ENCODE peak calls at places on chromosome 3, in four cellular contexts. One of them, this sample, is unnamed.

GRCh38 chr3:132210476-132211346 is 106.5 kb upstream of the ACP3 start:
- DNase-seq in spleen: no peak
- DNase-seq in ACHN: peak; percentile 19
- DNase-seq in activated CD4-positive, alpha-beta T cell treated with anti-CD3 and anti-CD28 coated beads for 1 hour: no peak
- DNase-seq in this sample: peak; percentile 9

GRCh38 chr3:58074997-58075396 is 66.8 kb downstream of the FLNB start:
- DNase-seq in ACHN: no peak
- DNase-seq in activated CD4-positive, alpha-beta T cell treated with anti-CD3 and anti-CD28 coated beads for 1 hour: no peak
- DNase-seq in spleen: no peak
- DNase-seq in this sample: no peak

GRCh38 chr3:187960820-187961219 is 193.1 kb upstream of the LPP start:
- DNase-seq in spleen: no peak
- DNase-seq in activated CD4-positive, alpha-beta T cell treated with anti-CD3 and anti-CD28 coated beads for 1 hour: no peak
- DNase-seq in ACHN: no peak
- DNase-seq in this sample: no peak

GRCh38 chr3:188559856-188560255 is 405.9 kb downstream of the LPP start:
- DNase-seq in spleen: no peak
- DNase-seq in activated CD4-positive, alpha-beta T cell treated with anti-CD3 and anti-CD28 coated beads for 1 hour: no peak
- DNase-seq in ACHN: no peak
- DNase-seq in this sample: no peak

GRCh38 chr3:55089211-55089610 is 161.4 kb upstream of the LRTM1 start:
- DNase-seq in ACHN: no peak
- DNase-seq in activated CD4-positive, alpha-beta T cell treated with anti-CD3 and anti-CD28 coated beads for 1 hour: no peak
- DNase-seq in spleen: no peak
- DNase-seq in this sample: no peak

GRCh38 chr3:189947948-189948723 is 172.6 kb downstream of the P3H2 start:
- DNase-seq in activated CD4-positive, alpha-beta T cell treated with anti-CD3 and anti-CD28 coated beads for 1 hour: no peak
- DNase-seq in spleen: no peak
- DNase-seq in ACHN: peak; percentile 47
- DNase-seq in this sample: peak; percentile 23

GRCh38 chr3:139357899-139358298 is 14.1 kb downstream of the MRPS22 start:
- DNase-seq in ACHN: no peak
- DNase-seq in spleen: no peak
- DNase-seq in activated CD4-positive, alpha-beta T cell treated with anti-CD3 and anti-CD28 coated beads for 1 hour: no peak
- DNase-seq in this sample: no peak

GRCh38 chr3:14431556-14431927 is 29.1 kb downstream of the SLC6A6 start:
- DNase-seq in spleen: peak; percentile 90
- DNase-seq in ACHN: no peak
- DNase-seq in activated CD4-positive, alpha-beta T cell treated with anti-CD3 and anti-CD28 coated beads for 1 hour: no peak
- DNase-seq in this sample: no peak

GRCh38 chr3:120160050-120160449 is 65.8 kb upstream of the GSK3B start:
- DNase-seq in ACHN: peak; percentile 54
- DNase-seq in activated CD4-positive, alpha-beta T cell treated with anti-CD3 and anti-CD28 coated beads for 1 hour: no peak
- DNase-seq in spleen: no peak
- DNase-seq in this sample: peak; percentile 35

GRCh38 chr3:155876537-155876936 is 6.1 kb downstream of the GMPS start:
- DNase-seq in spleen: no peak
- DNase-seq in activated CD4-positive, alpha-beta T cell treated with anti-CD3 and anti-CD28 coated beads for 1 hour: no peak
- DNase-seq in ACHN: no peak
- DNase-seq in this sample: no peak

GRCh38 chr3:38348903-38349302 is 2.3 kb downstream of the XYLB start:
- DNase-seq in ACHN: no peak
- DNase-seq in activated CD4-positive, alpha-beta T cell treated with anti-CD3 and anti-CD28 coated beads for 1 hour: no peak
- DNase-seq in spleen: no peak
- DNase-seq in this sample: peak; percentile 60

GRCh38 chr3:142224482-142225072 is 808 bp downstream of the GK5 start:
- DNase-seq in spleen: no peak
- DNase-seq in ACHN: no peak
- DNase-seq in activated CD4-positive, alpha-beta T cell treated with anti-CD3 and anti-CD28 coated beads for 1 hour: no peak
- DNase-seq in this sample: no peak

GRCh38 chr3:102174832-102175374 is 259.9 kb upstream of the ZPLD1 start:
- DNase-seq in activated CD4-positive, alpha-beta T cell treated with anti-CD3 and anti-CD28 coated beads for 1 hour: no peak
- DNase-seq in ACHN: no peak
- DNase-seq in spleen: no peak
- DNase-seq in this sample: no peak

GRCh38 chr3:100155590-100155989 is 41.3 kb upstream of the FILIP1L start:
- DNase-seq in ACHN: no peak
- DNase-seq in spleen: no peak
- DNase-seq in activated CD4-positive, alpha-beta T cell treated with anti-CD3 and anti-CD28 coated beads for 1 hour: no peak
- DNase-seq in this sample: no peak

GRCh38 chr3:137641879-137642278 is 122.2 kb upstream of the SOX14 start:
- DNase-seq in activated CD4-positive, alpha-beta T cell treated with anti-CD3 and anti-CD28 coated beads for 1 hour: no peak
- DNase-seq in spleen: no peak
- DNase-seq in ACHN: no peak
- DNase-seq in this sample: no peak

GRCh38 chr3:150286390-150287147 is 121.5 kb upstream of the TSC22D2 start:
- DNase-seq in spleen: no peak
- DNase-seq in ACHN: peak; percentile 64
- DNase-seq in activated CD4-positive, alpha-beta T cell treated with anti-CD3 and anti-CD28 coated beads for 1 hour: no peak
- DNase-seq in this sample: peak; percentile 64

GRCh38 chr3:66456711-66457173 is 44.1 kb downstream of the LRIG1 start:
- DNase-seq in ACHN: no peak
- DNase-seq in spleen: no peak
- DNase-seq in activated CD4-positive, alpha-beta T cell treated with anti-CD3 and anti-CD28 coated beads for 1 hour: no peak
- DNase-seq in this sample: no peak

GRCh38 chr3:9175421-9175820 is 74.0 kb downstream of the SRGAP3 start:
- DNase-seq in ACHN: peak; percentile 78
- DNase-seq in spleen: no peak
- DNase-seq in activated CD4-positive, alpha-beta T cell treated with anti-CD3 and anti-CD28 coated beads for 1 hour: no peak
- DNase-seq in this sample: no peak

GRCh38 chr3:148178508-148178907 is 519.2 kb upstream of the AGTR1 start:
- DNase-seq in ACHN: no peak
- DNase-seq in spleen: no peak
- DNase-seq in activated CD4-positive, alpha-beta T cell treated with anti-CD3 and anti-CD28 coated beads for 1 hour: no peak
- DNase-seq in this sample: no peak

GRCh38 chr3:196813903-196814302 is 53.8 kb upstream of the SENP5 start:
- DNase-seq in activated CD4-positive, alpha-beta T cell treated with anti-CD3 and anti-CD28 coated beads for 1 hour: no peak
- DNase-seq in spleen: no peak
- DNase-seq in ACHN: no peak
- DNase-seq in this sample: no peak

GRCh38 chr3:172201136-172201989 is 162.0 kb downstream of the FNDC3B start:
- DNase-seq in activated CD4-positive, alpha-beta T cell treated with anti-CD3 and anti-CD28 coated beads for 1 hour: no peak
- DNase-seq in ACHN: peak; percentile 35
- DNase-seq in spleen: peak; percentile 75
- DNase-seq in this sample: no peak

GRCh38 chr3:196287066-196287404 is 491 bp downstream of the PCYT1A start:
- DNase-seq in spleen: no peak
- DNase-seq in ACHN: peak; percentile 18
- DNase-seq in activated CD4-positive, alpha-beta T cell treated with anti-CD3 and anti-CD28 coated beads for 1 hour: no peak
- DNase-seq in this sample: peak; percentile 58

GRCh38 chr3:187616307-187616939 is 53.8 kb downstream of the SST start:
- DNase-seq in activated CD4-positive, alpha-beta T cell treated with anti-CD3 and anti-CD28 coated beads for 1 hour: peak; percentile 11
- DNase-seq in ACHN: peak; percentile 54
- DNase-seq in spleen: no peak
- DNase-seq in this sample: peak; percentile 74

GRCh38 chr3:127750226-127751031 is 71.9 kb downstream of the MGLL start:
- DNase-seq in activated CD4-positive, alpha-beta T cell treated with anti-CD3 and anti-CD28 coated beads for 1 hour: no peak
- DNase-seq in ACHN: peak; percentile 79
- DNase-seq in spleen: no peak
- DNase-seq in this sample: peak; percentile 24

GRCh38 chr3:40398346-40398745 is 11.4 kb downstream of the ENTPD3 start:
- DNase-seq in ACHN: no peak
- DNase-seq in spleen: no peak
- DNase-seq in activated CD4-positive, alpha-beta T cell treated with anti-CD3 and anti-CD28 coated beads for 1 hour: no peak
- DNase-seq in this sample: no peak

GRCh38 chr3:177337548-177338331 is 140.5 kb upstream of the TBL1XR1 start:
- DNase-seq in activated CD4-positive, alpha-beta T cell treated with anti-CD3 and anti-CD28 coated beads for 1 hour: no peak
- DNase-seq in ACHN: no peak
- DNase-seq in spleen: no peak
- DNase-seq in this sample: peak; percentile 34

GRCh38 chr3:137992592-137992991 is 17.4 kb upstream of the CLDN18 start:
- DNase-seq in spleen: no peak
- DNase-seq in activated CD4-positive, alpha-beta T cell treated with anti-CD3 and anti-CD28 coated beads for 1 hour: no peak
- DNase-seq in ACHN: no peak
- DNase-seq in this sample: no peak

GRCh38 chr3:8286749-8287148 is 214.9 kb upstream of the LMCD1 start:
- DNase-seq in ACHN: no peak
- DNase-seq in spleen: no peak
- DNase-seq in activated CD4-positive, alpha-beta T cell treated with anti-CD3 and anti-CD28 coated beads for 1 hour: no peak
- DNase-seq in this sample: no peak

GRCh38 chr3:119304201-119304713 is 10.1 kb downstream of the ARHGAP31 start:
- DNase-seq in spleen: no peak
- DNase-seq in activated CD4-positive, alpha-beta T cell treated with anti-CD3 and anti-CD28 coated beads for 1 hour: no peak
- DNase-seq in ACHN: peak; percentile 64
- DNase-seq in this sample: no peak

GRCh38 chr3:146469206-146470017 is at the start of gene PLSCR2:
- DNase-seq in ACHN: peak; percentile 54
- DNase-seq in activated CD4-positive, alpha-beta T cell treated with anti-CD3 and anti-CD28 coated beads for 1 hour: peak; percentile 65
- DNase-seq in spleen: peak; percentile 95
- DNase-seq in this sample: no peak

GRCh38 chr3:113266738-113267137 is 55.4 kb downstream of the BOC start:
- DNase-seq in activated CD4-positive, alpha-beta T cell treated with anti-CD3 and anti-CD28 coated beads for 1 hour: no peak
- DNase-seq in ACHN: no peak
- DNase-seq in spleen: no peak
- DNase-seq in this sample: no peak

GRCh38 chr3:39541917-39542329 is 74.4 kb downstream of the MOBP start:
- DNase-seq in spleen: no peak
- DNase-seq in activated CD4-positive, alpha-beta T cell treated with anti-CD3 and anti-CD28 coated beads for 1 hour: no peak
- DNase-seq in ACHN: peak; percentile 15
- DNase-seq in this sample: peak; percentile 49

GRCh38 chr3:108757404-108757982 is at the start of gene RETNLB:
- DNase-seq in activated CD4-positive, alpha-beta T cell treated with anti-CD3 and anti-CD28 coated beads for 1 hour: no peak
- DNase-seq in ACHN: no peak
- DNase-seq in spleen: no peak
- DNase-seq in this sample: no peak

GRCh38 chr3:11350374-11350773 is 78.2 kb downstream of the ATG7 start:
- DNase-seq in activated CD4-positive, alpha-beta T cell treated with anti-CD3 and anti-CD28 coated beads for 1 hour: no peak
- DNase-seq in spleen: no peak
- DNase-seq in ACHN: no peak
- DNase-seq in this sample: no peak

GRCh38 chr3:44186712-44187111 is 55.0 kb upstream of the TOPAZ1 start:
- DNase-seq in ACHN: no peak
- DNase-seq in activated CD4-positive, alpha-beta T cell treated with anti-CD3 and anti-CD28 coated beads for 1 hour: no peak
- DNase-seq in spleen: no peak
- DNase-seq in this sample: no peak

GRCh38 chr3:186307594-186307993 is 54.4 kb downstream of the DGKG start:
- DNase-seq in ACHN: peak; percentile 42
- DNase-seq in activated CD4-positive, alpha-beta T cell treated with anti-CD3 and anti-CD28 coated beads for 1 hour: no peak
- DNase-seq in spleen: no peak
- DNase-seq in this sample: peak; percentile 64

GRCh38 chr3:190038050-190038631 is 82.6 kb downstream of the P3H2 start:
- DNase-seq in ACHN: peak; percentile 81
- DNase-seq in activated CD4-positive, alpha-beta T cell treated with anti-CD3 and anti-CD28 coated beads for 1 hour: no peak
- DNase-seq in spleen: no peak
- DNase-seq in this sample: no peak

GRCh38 chr3:73490453-73491311 is 134.1 kb downstream of the PDZRN3 start:
- DNase-seq in ACHN: no peak
- DNase-seq in activated CD4-positive, alpha-beta T cell treated with anti-CD3 and anti-CD28 coated beads for 1 hour: no peak
- DNase-seq in spleen: peak; percentile 80
- DNase-seq in this sample: no peak

GRCh38 chr3:73502609-73503560 is 121.9 kb downstream of the PDZRN3 start:
- DNase-seq in spleen: peak; percentile 81
- DNase-seq in activated CD4-positive, alpha-beta T cell treated with anti-CD3 and anti-CD28 coated beads for 1 hour: peak; percentile 21
- DNase-seq in ACHN: peak; percentile 45
- DNase-seq in this sample: peak; percentile 73

This sample was measured in RKO.